ENCODE peak calls at places on chromosomes 5 and 9, in five cellular contexts. N is MM.1S; H is cardiac fibroblast; P is CD8-positive, alpha-beta memory T cell; V is left lung. J is an unnamed sample.

GRCh38 chr5:149712439-149713147 is 17.5 kb upstream of the PPARGC1B start:
- DNase-seq in P (no peak), N (no peak), H (no peak), V (no peak), J (no peak)

GRCh38 chr5:35303152-35303551 is 72.9 kb upstream of the PRLR start:
- DNase-seq in N (peak), P (no peak), H (no peak), V (no peak), J (no peak)

GRCh38 chr5:102596113-102596512 is 97.3 kb upstream of the SLCO6A1 start:
- DNase-seq in N (peak), V (no peak), H (no peak), P (no peak), J (no peak)

GRCh38 chr9:113375057-113376023 is 1.4 kb downstream of the HDHD3 start:
- DNase-seq in H (peak), P (no peak), N (no peak), V (no peak), J (no peak)

GRCh38 chr5:61256474-61256873 is 75.6 kb upstream of the ZSWIM6 start:
- DNase-seq in N (no peak), H (no peak), V (peak), P (no peak), J (no peak)

GRCh38 chr9:127450170-127450830 is 906 bp downstream of the RPL12 start:
- DNase-seq in P (no peak), H (peak), V (no peak), N (no peak), J (no peak)

GRCh38 chr9:78296208-78296892 is 575 bp upstream of the PSAT1 start:
- DNase-seq in H (peak), V (peak), N (no peak), P (no peak), J (no peak)

GRCh38 chr5:76469656-76470290 is 66.7 kb downstream of the IQGAP2 start:
- DNase-seq in N (no peak), V (no peak), H (no peak), P (no peak), J (no peak)

GRCh38 chr5:124806026-124806856 is 59.8 kb upstream of the ZNF608 start:
- DNase-seq in N (no peak), P (no peak), H (peak), V (peak), J (no peak)

GRCh38 chr9:84839538-84839937 is 170.0 kb downstream of the NTRK2 start:
- DNase-seq in H (no peak), N (no peak), P (no peak), V (no peak), J (no peak)

GRCh38 chr5:76813982-76814562 is 4.8 kb upstream of the F2RL1 start:
- DNase-seq in P (no peak), V (no peak), N (no peak), H (peak), J (no peak)

GRCh38 chr9:89477395-89477794 is 20.5 kb downstream of the SEMA4D start:
- DNase-seq in N (no peak), P (no peak), V (no peak), H (no peak), J (no peak)

GRCh38 chr9:111482656-111483418 is 1.3 kb downstream of the ECPAS start:
- DNase-seq in P (peak), N (peak), H (peak), V (peak), J (no peak)
- H3K4me3 ChIP-seq in P (peak), N (peak), H (peak), V (peak), J (peak)

DNA sequence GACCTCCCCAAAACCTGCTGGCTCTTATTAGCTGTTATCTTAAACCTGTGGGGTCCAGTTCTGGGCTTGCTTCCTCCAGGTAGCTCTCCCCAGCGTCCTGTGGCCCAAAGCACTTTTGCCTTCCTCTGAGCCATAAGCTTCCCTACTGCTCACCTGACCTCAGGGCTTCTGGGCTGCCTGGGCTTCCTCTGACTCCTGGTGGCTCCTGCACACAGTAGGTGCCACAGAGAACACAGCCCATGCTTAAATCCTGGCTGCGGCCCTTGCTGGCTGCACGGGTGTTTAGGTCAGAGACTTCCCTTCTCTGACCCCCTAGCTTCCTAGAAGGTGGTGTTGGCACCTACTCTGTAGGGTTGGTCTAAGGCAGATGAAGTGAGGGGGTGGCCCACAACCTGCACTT is 2.5 kb downstream of the RALGDS start:
- DNase-seq in N (no peak), P (no peak), V (no peak), H (no peak), J (no peak)
- H3K4me3 ChIP-seq in N (no peak), P (no peak), V (no peak), H (no peak), J (no peak)

GRCh38 chr9:83065233-83065632 is 2.3 kb upstream of the RASEF start:
- DNase-seq in N (no peak), V (no peak), H (no peak), P (no peak), J (no peak)

GRCh38 chr9:83061036-83061435 is 1.9 kb downstream of the RASEF start:
- DNase-seq in V (no peak), P (no peak), H (no peak), N (no peak), J (no peak)

GRCh38 chr9:83060557-83060956 is 2.4 kb downstream of the RASEF start:
- DNase-seq in V (no peak), H (no peak), P (no peak), N (no peak), J (no peak)

GRCh38 chr9:83062011-83062652 is 810 bp downstream of the RASEF start:
- DNase-seq in P (no peak), V (peak), H (peak), N (no peak), J (no peak)

DNA sequence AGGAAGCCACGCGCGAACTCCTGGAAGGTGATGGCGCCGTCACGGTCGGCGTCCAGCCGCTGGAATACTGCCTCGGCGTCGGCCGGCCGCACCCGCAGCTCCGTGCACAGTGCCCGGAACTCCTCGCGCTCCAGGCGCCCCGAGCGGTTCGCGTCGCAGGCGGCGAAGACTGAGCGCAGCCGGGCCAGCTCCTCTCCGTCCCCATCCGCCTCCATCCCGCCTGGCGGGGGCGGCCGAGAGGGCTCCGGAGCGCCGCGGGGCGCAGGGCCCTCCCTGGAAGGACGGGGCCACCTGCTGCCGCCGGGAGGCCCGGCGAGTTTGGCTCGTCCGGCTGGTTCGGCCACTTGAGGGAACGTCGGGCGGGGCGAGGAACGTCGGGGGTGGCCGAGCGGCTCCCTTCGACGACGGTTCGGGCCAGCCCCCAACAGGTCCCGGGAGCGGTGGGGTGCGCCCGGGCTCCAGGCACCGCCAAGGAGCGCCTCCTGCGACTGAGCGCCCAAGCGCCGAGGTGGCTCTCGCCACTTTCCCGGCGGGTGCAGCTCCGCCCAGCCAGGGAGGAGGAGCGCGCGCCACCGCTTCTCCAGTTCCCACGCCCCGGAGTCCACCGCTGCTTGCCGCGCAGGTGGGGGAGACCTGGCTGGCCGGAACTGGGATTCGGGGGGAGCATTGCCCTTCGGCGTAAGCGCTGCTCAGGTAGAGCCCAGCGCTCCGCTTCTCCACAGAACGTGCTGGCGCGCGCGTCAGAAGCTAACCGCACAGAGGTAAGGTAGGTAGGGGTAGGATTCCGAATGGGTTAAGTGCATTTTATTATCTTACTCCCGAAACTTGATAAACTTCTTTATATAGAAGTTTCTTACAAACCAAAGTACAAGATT is at the start of gene RASEF:
- DNase-seq in P (no peak), H (no peak), N (no peak), V (peak), J (no peak)
- H3K4me3 ChIP-seq in P (no peak), H (peak), N (no peak), V (peak), J (peak)

GRCh38 chr5:18745591-18745987 is 1111.3 kb downstream of the TAF11L14 start:
- DNase-seq in P (no peak), V (no peak), H (peak), N (peak), J (peak)
- H3K4me3 ChIP-seq in P (peak), V (peak), H (peak), N (peak), J (peak)

GRCh38 chr5:86786955-86787354 is 169.2 kb downstream of the COX7C start:
- DNase-seq in N (no peak), H (no peak), V (no peak), P (no peak), J (no peak)
- H3K4me3 ChIP-seq in N (no peak), H (no peak), V (no peak), P (no peak), J (no peak)

GRCh38 chr5:87784869-87785268 is 372.1 kb upstream of the CCNH start:
- DNase-seq in P (no peak), H (no peak), N (no peak), V (no peak), J (no peak)

GRCh38 chr5:87776785-87777184 is 364.1 kb upstream of the CCNH start:
- DNase-seq in N (no peak), V (no peak), H (no peak), P (no peak), J (no peak)

DNA sequence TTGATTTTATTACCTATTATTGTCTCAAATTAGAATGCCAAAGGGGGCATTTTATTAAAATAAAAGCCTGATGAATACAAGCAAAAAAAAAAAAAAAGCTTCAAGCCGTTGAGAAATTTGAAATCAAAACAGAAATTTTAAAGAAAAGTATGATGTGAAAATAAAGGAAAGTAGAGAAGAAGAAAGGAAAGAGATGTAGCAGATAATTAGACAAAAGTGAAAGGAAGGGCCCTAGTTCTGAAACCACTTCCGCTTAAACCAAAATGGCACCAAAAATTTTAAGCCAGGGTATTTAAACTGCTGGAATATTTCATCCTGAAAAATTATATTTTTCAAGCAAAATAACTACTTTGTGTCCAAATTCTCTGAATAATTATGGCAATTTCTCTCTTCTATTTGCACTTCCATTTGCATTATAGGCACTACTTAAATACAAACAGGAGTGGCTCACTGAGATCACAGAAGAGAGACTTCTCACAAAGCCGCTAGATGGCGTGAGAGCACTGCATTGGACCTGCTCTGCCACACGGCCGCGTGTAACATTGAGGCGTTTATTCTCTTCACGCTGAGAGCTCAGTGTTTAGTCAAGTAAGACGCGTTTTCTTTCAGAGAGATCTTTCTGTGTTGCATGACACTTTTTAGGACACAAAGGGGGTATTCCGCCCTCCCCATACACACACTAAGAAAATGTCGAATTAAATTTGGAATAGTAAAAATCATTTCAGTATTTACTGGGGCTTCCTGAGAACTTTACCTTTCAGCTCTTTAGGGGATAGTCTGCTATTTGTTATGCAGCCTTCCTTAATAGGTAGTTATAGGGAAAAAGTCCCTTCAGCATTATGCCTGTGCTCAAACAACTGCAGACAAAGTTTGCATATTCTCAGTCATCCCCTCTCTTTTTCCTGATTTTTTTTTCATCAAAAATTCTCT is 368.4 kb upstream of the CCNH start:
- DNase-seq in N (peak), H (peak), P (peak), V (peak), J (peak)
- H3K4me3 ChIP-seq in N (peak), H (no peak), P (no peak), V (no peak), J (no peak)

GRCh38 chr9:98944130-98945074 is 695 bp downstream of the COL15A1 start:
- DNase-seq in V (no peak), P (no peak), H (peak), N (no peak), J (no peak)
- H3K4me3 ChIP-seq in V (peak), P (no peak), H (peak), N (no peak), J (no peak)

DNA sequence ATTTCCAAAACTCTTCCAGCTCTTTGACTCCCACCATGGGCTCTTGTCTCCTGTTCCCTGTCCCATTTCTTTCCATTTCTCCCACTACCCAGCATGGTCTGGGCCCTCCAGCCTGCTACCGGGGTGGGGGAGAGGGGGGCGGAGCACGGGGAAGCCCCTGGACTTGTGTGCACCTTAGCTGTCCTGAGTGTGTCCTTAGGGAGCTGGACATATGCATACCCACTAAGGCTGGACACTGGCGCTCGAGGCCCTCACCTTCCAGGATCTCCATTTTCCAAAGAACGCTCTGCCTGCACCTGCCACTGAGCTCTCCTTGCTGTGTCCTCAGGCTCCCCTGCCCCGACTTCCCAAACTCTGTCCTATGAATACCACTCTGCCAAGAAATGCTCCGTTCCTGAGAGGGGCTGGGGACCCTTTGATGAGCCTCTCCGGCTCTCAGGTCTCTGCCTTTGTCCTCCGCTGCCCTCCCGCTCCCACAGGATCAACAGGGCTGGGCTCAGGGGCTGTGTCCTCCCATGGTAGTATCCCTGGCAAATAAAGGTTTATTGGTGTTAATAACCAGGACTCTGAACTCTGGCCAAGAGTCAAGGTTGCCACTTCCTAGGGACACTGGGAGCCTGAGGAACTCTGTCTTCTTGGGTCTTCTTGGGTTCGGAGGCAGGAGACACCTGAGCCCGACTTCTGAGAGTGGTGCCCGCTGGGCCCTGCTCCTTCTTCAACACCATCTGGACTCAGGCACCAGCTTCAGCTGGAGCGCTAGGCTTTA is 831 bp upstream of the SHROOM1 start:
- DNase-seq in P (no peak), V (no peak), H (no peak), N (no peak), J (no peak)
- H3K4me3 ChIP-seq in P (no peak), V (no peak), H (peak), N (peak), J (no peak)